ENCODE peak calls at places on chromosomes 2 and 18, in four cellular contexts. One of them, this sample, is unnamed.

GRCh38 chr2:143255899-143256298 is 126.7 kb downstream of the ARHGAP15 start:
- DNase-seq in HepG2: no peak
- DNase-seq in GM12878: no peak
- DNase-seq in K562: no peak
- DNase-seq in this sample: no peak

GRCh38 chr2:219644801-219645480 is 17.5 kb downstream of the SLC4A3 start:
- DNase-seq in HepG2: no peak
- DNase-seq in GM12878: no peak
- DNase-seq in K562: no peak
- DNase-seq in this sample: no peak

GRCh38 chr2:10042301-10043161 is 819 bp upstream of the KLF11 start:
- DNase-seq in HepG2: peak
- DNase-seq in GM12878: no peak
- DNase-seq in K562: peak
- DNase-seq in this sample: peak

GRCh38 chr18:39870586-39870985 is 2084.4 kb upstream of the PIK3C3 start:
- DNase-seq in K562: no peak
- DNase-seq in GM12878: no peak
- DNase-seq in HepG2: no peak
- DNase-seq in this sample: no peak

GRCh38 chr2:241558532-241559488 is at the start of gene BOK:
- DNase-seq in HepG2: peak
- DNase-seq in GM12878: no peak
- DNase-seq in K562: peak
- DNase-seq in this sample: no peak

GRCh38 chr2:218582085-218582484 is 13.4 kb downstream of the CNOT9 start:
- DNase-seq in K562: no peak
- DNase-seq in HepG2: no peak
- DNase-seq in GM12878: no peak
- DNase-seq in this sample: no peak

GRCh38 chr2:45210466-45211195 is 201.4 kb upstream of the SIX2 start:
- DNase-seq in HepG2: no peak
- DNase-seq in K562: peak
- DNase-seq in GM12878: no peak
- DNase-seq in this sample: no peak

GRCh38 chr2:43169091-43169936 is 57.1 kb downstream of the ZFP36L2 start:
- DNase-seq in HepG2: no peak
- DNase-seq in GM12878: peak
- DNase-seq in K562: no peak
- DNase-seq in this sample: no peak

GRCh38 chr2:182949572-182950189 is 83.2 kb upstream of the FRZB start:
- DNase-seq in K562: peak
- DNase-seq in GM12878: no peak
- DNase-seq in HepG2: no peak
- DNase-seq in this sample: peak

GRCh38 chr18:64983497-64984238 is 767.1 kb upstream of the CDH7 start:
- DNase-seq in HepG2: no peak
- DNase-seq in K562: no peak
- DNase-seq in GM12878: no peak
- DNase-seq in this sample: no peak

GRCh38 chr18:62837011-62837410 is 121.7 kb downstream of the PHLPP1 start:
- DNase-seq in K562: peak
- DNase-seq in GM12878: no peak
- DNase-seq in HepG2: no peak
- DNase-seq in this sample: no peak

GRCh38 chr2:241933175-241933911 is 63.8 kb downstream of the RTP5 start:
- DNase-seq in HepG2: no peak
- DNase-seq in GM12878: no peak
- DNase-seq in K562: no peak
- DNase-seq in this sample: peak

GRCh38 chr2:55441280-55441892 is 21.7 kb upstream of the CCDC88A start:
- DNase-seq in HepG2: no peak
- DNase-seq in GM12878: no peak
- DNase-seq in K562: peak
- DNase-seq in this sample: no peak

GRCh38 chr2:196718796-196719564 is 79.5 kb downstream of the CCDC150 start:
- DNase-seq in GM12878: no peak
- DNase-seq in K562: peak
- DNase-seq in HepG2: peak
- DNase-seq in this sample: peak

GRCh38 chr18:55781481-55781957 is 193.5 kb upstream of the TCF4 start:
- DNase-seq in GM12878: no peak
- DNase-seq in K562: peak
- DNase-seq in HepG2: no peak
- DNase-seq in this sample: peak

GRCh38 chr18:55778731-55779460 is 190.9 kb upstream of the TCF4 start:
- DNase-seq in HepG2: no peak
- DNase-seq in K562: no peak
- DNase-seq in GM12878: no peak
- DNase-seq in this sample: no peak

GRCh38 chr18:55779461-55779710 is 191.4 kb upstream of the TCF4 start:
- DNase-seq in K562: no peak
- DNase-seq in HepG2: no peak
- DNase-seq in GM12878: no peak
- DNase-seq in this sample: no peak

GRCh38 chr18:55780591-55781071 is 192.6 kb upstream of the TCF4 start:
- DNase-seq in GM12878: no peak
- DNase-seq in HepG2: no peak
- DNase-seq in K562: no peak
- DNase-seq in this sample: no peak

DNA sequence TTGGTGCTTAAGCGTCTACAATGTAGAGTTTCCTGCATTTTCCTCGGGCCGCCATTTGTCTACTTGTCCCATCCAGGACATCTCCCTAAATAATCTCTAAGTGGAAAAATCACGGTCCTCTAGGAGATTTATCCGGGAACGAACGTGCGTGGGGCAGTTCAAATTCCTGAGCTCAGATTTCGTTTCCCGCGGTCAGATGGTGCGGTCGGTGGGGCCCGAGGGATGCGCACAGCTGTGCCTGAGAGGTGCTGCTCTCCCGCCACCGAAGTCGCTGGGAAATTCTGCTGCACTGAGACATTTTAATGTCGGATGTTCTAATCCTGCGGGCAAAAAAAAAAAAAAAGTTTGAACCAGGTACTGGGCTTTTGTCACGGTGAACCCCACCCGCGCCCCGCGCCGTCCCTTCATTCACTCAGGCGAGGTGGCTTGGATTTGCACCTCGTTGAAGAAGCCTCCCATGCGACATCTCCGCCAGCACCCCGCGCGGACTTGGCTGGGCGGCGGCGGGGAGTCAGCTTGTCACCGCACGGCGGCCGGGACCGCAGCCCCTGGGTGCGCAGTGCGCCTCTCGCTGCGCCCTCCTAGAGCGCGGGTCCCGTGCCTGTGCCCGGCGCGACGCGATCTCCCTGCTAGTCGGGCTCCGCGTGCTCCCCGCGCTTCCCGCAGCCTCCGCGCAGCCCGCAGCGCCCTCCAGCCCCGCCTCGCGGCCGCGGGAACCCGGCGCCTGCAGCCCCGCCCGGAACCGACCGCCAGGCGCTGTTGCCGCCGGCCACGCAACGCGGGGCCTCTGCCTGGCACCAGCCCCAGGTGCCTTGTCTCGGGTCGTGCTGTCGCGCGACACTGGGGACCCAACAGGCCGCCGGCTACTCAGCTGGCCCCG is 192.0 kb upstream of the TCF4 start:
- DNase-seq in HepG2: no peak
- DNase-seq in GM12878: no peak
- DNase-seq in K562: peak
- DNase-seq in this sample: peak
- TF ChIP-seq FOXK2 in HepG2: no peak
- TF ChIP-seq FOXK2 in GM12878: no peak
- TF ChIP-seq FOXK2 in K562: no peak
- TF ChIP-seq FOXK2 in this sample: no peak

GRCh38 chr2:84170979-84171378 is 288.1 kb downstream of the SUCLG1 start:
- DNase-seq in K562: no peak
- DNase-seq in GM12878: no peak
- DNase-seq in HepG2: no peak
- DNase-seq in this sample: no peak

GRCh38 chr2:84175340-84175739 is 283.7 kb downstream of the SUCLG1 start:
- DNase-seq in K562: no peak
- DNase-seq in HepG2: no peak
- DNase-seq in GM12878: no peak
- DNase-seq in this sample: no peak

GRCh38 chr2:84175970-84176369 is 283.1 kb downstream of the SUCLG1 start:
- DNase-seq in GM12878: no peak
- DNase-seq in HepG2: no peak
- DNase-seq in K562: no peak
- DNase-seq in this sample: no peak

GRCh38 chr2:84169871-84170270 is 289.2 kb downstream of the SUCLG1 start:
- DNase-seq in HepG2: no peak
- DNase-seq in K562: no peak
- DNase-seq in GM12878: no peak
- DNase-seq in this sample: no peak

DNA sequence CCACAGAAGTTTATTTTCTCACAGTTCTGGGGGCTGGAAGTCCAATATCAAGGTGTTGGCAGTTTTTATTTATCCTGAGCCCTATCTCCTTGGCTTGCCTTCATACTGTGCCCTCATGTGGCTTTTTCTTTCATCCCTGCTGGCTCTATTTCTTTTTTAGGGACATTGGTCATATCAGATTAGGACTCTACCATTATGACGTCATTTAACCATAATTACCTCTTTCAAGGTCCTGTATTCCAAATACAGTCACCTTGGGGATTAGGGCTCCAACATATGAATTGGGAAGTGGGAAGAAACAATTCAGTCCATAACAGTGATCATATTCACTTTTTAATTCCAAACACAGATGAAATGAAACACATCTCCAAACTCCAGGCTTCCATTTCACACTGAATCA is 286.0 kb downstream of the SUCLG1 start:
- DNase-seq in HepG2: no peak
- DNase-seq in GM12878: no peak
- DNase-seq in K562: no peak
- DNase-seq in this sample: no peak
- TF ChIP-seq FOXK2 in HepG2: no peak
- TF ChIP-seq FOXK2 in GM12878: no peak
- TF ChIP-seq FOXK2 in K562: no peak
- TF ChIP-seq FOXK2 in this sample: no peak

GRCh38 chr2:118978064-118978463 is 36.1 kb downstream of the MARCO start:
- DNase-seq in GM12878: no peak
- DNase-seq in HepG2: no peak
- DNase-seq in K562: no peak
- DNase-seq in this sample: no peak

GRCh38 chr2:118979177-118979861 is 37.3 kb downstream of the MARCO start:
- DNase-seq in GM12878: no peak
- DNase-seq in K562: no peak
- DNase-seq in HepG2: no peak
- DNase-seq in this sample: no peak

GRCh38 chr2:118980573-118980972 is 38.6 kb downstream of the MARCO start:
- DNase-seq in K562: no peak
- DNase-seq in HepG2: no peak
- DNase-seq in GM12878: no peak
- DNase-seq in this sample: no peak

GRCh38 chr2:118981627-118982026 is 39.6 kb downstream of the MARCO start:
- DNase-seq in GM12878: no peak
- DNase-seq in HepG2: no peak
- DNase-seq in K562: no peak
- DNase-seq in this sample: no peak

DNA sequence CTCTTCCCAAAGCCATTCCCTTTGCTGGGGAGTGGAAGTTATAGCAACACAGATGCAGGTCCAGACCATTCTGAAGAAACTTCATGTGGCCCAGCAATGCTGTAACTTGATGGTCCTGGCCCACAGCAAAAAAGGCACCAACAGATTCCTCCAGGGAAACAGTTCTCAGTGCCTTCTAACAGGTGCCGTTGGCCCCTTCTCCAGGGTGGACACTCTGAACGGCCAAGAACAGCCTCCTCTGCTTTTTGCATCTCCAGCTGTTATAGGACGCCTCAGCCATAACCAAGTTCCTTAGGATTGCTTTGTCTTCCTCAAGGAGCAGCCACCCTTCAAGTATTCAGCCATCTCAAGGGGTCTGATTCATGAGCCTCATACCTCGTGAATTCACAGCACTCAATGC is 38.0 kb downstream of the MARCO start:
- DNase-seq in GM12878: no peak
- DNase-seq in HepG2: no peak
- DNase-seq in K562: no peak
- DNase-seq in this sample: no peak
- TF ChIP-seq FOXK2 in GM12878: no peak
- TF ChIP-seq FOXK2 in HepG2: no peak
- TF ChIP-seq FOXK2 in K562: no peak
- TF ChIP-seq FOXK2 in this sample: no peak

GRCh38 chr2:140893685-140894084 is 1237.1 kb downstream of the LRP1B start:
- DNase-seq in HepG2: no peak
- DNase-seq in GM12878: no peak
- DNase-seq in K562: no peak
- DNase-seq in this sample: no peak
- TF ChIP-seq FOXK2 in HepG2: no peak
- TF ChIP-seq FOXK2 in GM12878: no peak
- TF ChIP-seq FOXK2 in K562: no peak
- TF ChIP-seq FOXK2 in this sample: no peak

GRCh38 chr2:112156152-112156986 is 18.2 kb downstream of the FBLN7 start:
- DNase-seq in K562: no peak
- DNase-seq in HepG2: peak
- DNase-seq in GM12878: no peak
- DNase-seq in this sample: no peak
- TF ChIP-seq FOXK2 in K562: no peak
- TF ChIP-seq FOXK2 in HepG2: no peak
- TF ChIP-seq FOXK2 in GM12878: no peak
- TF ChIP-seq FOXK2 in this sample: no peak

GRCh38 chr2:161975062-161975812 is 98.8 kb downstream of the DPP4 start:
- DNase-seq in GM12878: no peak
- DNase-seq in HepG2: no peak
- DNase-seq in K562: no peak
- DNase-seq in this sample: no peak
- TF ChIP-seq FOXK2 in GM12878: no peak
- TF ChIP-seq FOXK2 in HepG2: no peak
- TF ChIP-seq FOXK2 in K562: no peak
- TF ChIP-seq FOXK2 in this sample: no peak

GRCh38 chr18:53629356-53629755 is 595.1 kb downstream of the MBD2 start:
- DNase-seq in HepG2: no peak
- DNase-seq in GM12878: no peak
- DNase-seq in K562: no peak
- DNase-seq in this sample: no peak
- TF ChIP-seq FOXK2 in HepG2: no peak
- TF ChIP-seq FOXK2 in GM12878: no peak
- TF ChIP-seq FOXK2 in K562: no peak
- TF ChIP-seq FOXK2 in this sample: no peak

GRCh38 chr2:121363632-121364420 is 78.8 kb upstream of the TFCP2L1 start:
- DNase-seq in GM12878: no peak
- DNase-seq in HepG2: no peak
- DNase-seq in K562: no peak
- DNase-seq in this sample: no peak
- TF ChIP-seq FOXK2 in GM12878: no peak
- TF ChIP-seq FOXK2 in HepG2: no peak
- TF ChIP-seq FOXK2 in K562: no peak
- TF ChIP-seq FOXK2 in this sample: no peak

GRCh38 chr18:22482948-22483347 is 65.2 kb upstream of the CTAGE1 start:
- DNase-seq in GM12878: no peak
- DNase-seq in HepG2: no peak
- DNase-seq in K562: no peak
- DNase-seq in this sample: no peak

GRCh38 chr18:22486667-22487066 is 69.0 kb upstream of the CTAGE1 start:
- DNase-seq in HepG2: no peak
- DNase-seq in K562: no peak
- DNase-seq in GM12878: no peak
- DNase-seq in this sample: no peak

GRCh38 chr18:22488554-22488953 is 70.8 kb upstream of the CTAGE1 start:
- DNase-seq in GM12878: no peak
- DNase-seq in HepG2: no peak
- DNase-seq in K562: no peak
- DNase-seq in this sample: no peak

GRCh38 chr18:22483407-22483806 is 65.7 kb upstream of the CTAGE1 start:
- DNase-seq in K562: peak
- DNase-seq in GM12878: no peak
- DNase-seq in HepG2: no peak
- DNase-seq in this sample: no peak

GRCh38 chr18:22485808-22486244 is 68.1 kb upstream of the CTAGE1 start:
- DNase-seq in HepG2: no peak
- DNase-seq in K562: no peak
- DNase-seq in GM12878: no peak
- DNase-seq in this sample: no peak
- TF ChIP-seq FOXK2 in HepG2: no peak
- TF ChIP-seq FOXK2 in K562: no peak
- TF ChIP-seq FOXK2 in GM12878: no peak
- TF ChIP-seq FOXK2 in this sample: no peak